ENCODE peak calls at places on chromosome 2, in ten cellular contexts. T is NCI-H1930; A is type B pancreatic cell; C is NCI-H1092; F is glutamatergic neuron; H is HuH-7; W is ecto neural progenitor cell; Q is heart right ventricle; B is activated CD4-positive, alpha-beta T cell treated with anti-CD3 and anti-CD28 coated beads, Interleukin-2, amount 50 U/mL, for 4 hours; D is aorta. K is an unnamed sample.

GRCh38 chr2:118374974-118375745 is 286.9 kb downstream of the INSIG2 start:
- DNase-seq in Q (no peak), W (no peak), H (no peak), C (no peak), B (no peak), D (no peak), A (no peak), F (no peak), T (no peak), K (no peak)

GRCh38 chr2:156329031-156329921 is 3.2 kb downstream of the NR4A2 start:
- DNase-seq in A (no peak), H (no peak), T (no peak), C (no peak), W (no peak), B (no peak), D (no peak), F (no peak), Q (no peak), K (no peak)

GRCh38 chr2:9243357-9243756 is 36.7 kb downstream of the ASAP2 start:
- DNase-seq in D (no peak), C (no peak), B (no peak), Q (no peak), F (no peak), H (no peak), W (no peak), A (no peak), T (no peak), K (no peak)

GRCh38 chr2:160241251-160242137 is 41.4 kb upstream of the ITGB6 start:
- DNase-seq in C (no peak), Q (peak), F (no peak), T (no peak), D (peak), B (no peak), H (no peak), A (no peak), W (no peak), K (no peak)

GRCh38 chr2:226953206-226953605 is 117.4 kb downstream of the RHBDD1 start:
- DNase-seq in H (no peak), F (no peak), Q (no peak), C (no peak), B (no peak), D (no peak), A (no peak), W (no peak), T (no peak), K (no peak)

GRCh38 chr2:29166237-29166630 is 51.0 kb downstream of the CLIP4 start:
- DNase-seq in H (no peak), W (no peak), Q (no peak), F (no peak), C (no peak), B (no peak), D (no peak), A (no peak), T (no peak), K (no peak)

GRCh38 chr2:239369631-239370161 is 31.1 kb downstream of the HDAC4 start:
- DNase-seq in F (no peak), A (no peak), D (peak), H (no peak), W (no peak), B (peak), T (no peak), Q (no peak), C (no peak), K (no peak)

GRCh38 chr2:139156730-139157129 is 376.5 kb upstream of the NXPH2 start:
- DNase-seq in T (no peak), Q (no peak), D (no peak), F (no peak), C (no peak), A (no peak), B (no peak), H (no peak), W (no peak), K (no peak)

GRCh38 chr2:81304154-81304830 is 999.7 kb upstream of the LRRTM1 start:
- DNase-seq in Q (no peak), F (no peak), H (no peak), W (peak), A (no peak), C (no peak), D (no peak), B (no peak), T (no peak), K (no peak)

GRCh38 chr2:235328991-235329390 is 164.9 kb upstream of the AGAP1 start:
- DNase-seq in T (no peak), A (no peak), W (no peak), H (no peak), F (no peak), B (no peak), C (no peak), Q (no peak), D (no peak), K (no peak)

GRCh38 chr2:173264603-173265366 is 89.9 kb upstream of the CDCA7 start:
- DNase-seq in F (no peak), A (no peak), H (no peak), Q (peak), W (no peak), D (no peak), B (no peak), T (no peak), C (no peak), K (no peak)

GRCh38 chr2:164943289-164943688 is 12.0 kb downstream of the SLC38A11 start:
- DNase-seq in C (no peak), W (no peak), A (no peak), D (no peak), H (no peak), B (no peak), F (no peak), T (no peak), Q (no peak), K (no peak)

GRCh38 chr2:218981390-218982311 is 3.3 kb downstream of the FEV start:
- DNase-seq in Q (no peak), T (no peak), H (no peak), W (no peak), D (no peak), F (peak), C (no peak), A (no peak), B (peak), K (no peak)

GRCh38 chr2:11128258-11128951 is 26.9 kb upstream of the SLC66A3 start:
- DNase-seq in F (no peak), C (no peak), W (no peak), H (no peak), T (no peak), A (no peak), D (peak), Q (peak), B (no peak), K (no peak)

GRCh38 chr2:100646039-100646438 is 83.2 kb downstream of the PDCL3 start:
- DNase-seq in D (no peak), T (no peak), F (peak), A (no peak), W (peak), C (no peak), H (no peak), Q (no peak), B (no peak), K (no peak)

GRCh38 chr2:180753809-180754761 is 226.3 kb upstream of the UBE2E3 start:
- DNase-seq in T (no peak), C (no peak), A (no peak), W (no peak), Q (no peak), H (no peak), D (no peak), B (no peak), F (no peak), K (no peak)

GRCh38 chr2:232506713-232507112 is 13.5 kb upstream of the PRSS56 start:
- DNase-seq in H (no peak), W (no peak), B (no peak), A (no peak), T (no peak), Q (no peak), D (no peak), C (no peak), F (no peak), K (no peak)

GRCh38 chr2:173109253-173110188 is 33.9 kb downstream of the MAP3K20 start:
- DNase-seq in D (no peak), F (no peak), T (no peak), C (no peak), A (no peak), W (no peak), B (no peak), H (no peak), Q (no peak), K (no peak)

GRCh38 chr2:240894006-240894405 is 1.9 kb downstream of the MAB21L4 start:
- DNase-seq in F (no peak), Q (no peak), T (no peak), A (no peak), B (no peak), D (no peak), H (no peak), W (no peak), C (no peak), K (no peak)

GRCh38 chr2:55965276-55965675 is 41.7 kb upstream of the EFEMP1 start:
- DNase-seq in W (no peak), T (no peak), Q (no peak), H (no peak), D (no peak), F (no peak), C (no peak), B (no peak), A (no peak), K (no peak)

GRCh38 chr2:140502951-140503630 is 1627.7 kb downstream of the LRP1B start:
- DNase-seq in T (no peak), B (no peak), F (no peak), C (no peak), D (no peak), W (no peak), A (no peak), H (no peak), Q (no peak), K (no peak)

GRCh38 chr2:181309576-181309975 is 147.6 kb upstream of the ITGA4 start:
- DNase-seq in F (no peak), D (no peak), W (no peak), A (no peak), H (no peak), T (no peak), C (no peak), B (no peak), Q (no peak), K (no peak)

GRCh38 chr2:108385411-108386071 is 7.8 kb downstream of the SULT1C4 start:
- DNase-seq in Q (no peak), D (no peak), F (no peak), H (peak), C (no peak), T (no peak), W (no peak), B (no peak), A (no peak), K (no peak)

GRCh38 chr2:183998797-183999190 is 599.5 kb upstream of the ZNF804A start:
- DNase-seq in B (no peak), F (no peak), D (no peak), A (no peak), T (no peak), H (no peak), C (no peak), W (no peak), Q (no peak), K (no peak)

GRCh38 chr2:86027913-86028762 is 77.5 kb downstream of the POLR1A start:
- DNase-seq in T (no peak), C (no peak), F (no peak), H (no peak), W (no peak), D (peak), A (no peak), Q (peak), B (no peak), K (no peak)

GRCh38 chr2:151817929-151818328 is 10.3 kb downstream of the ARL5A start:
- DNase-seq in T (no peak), C (no peak), W (no peak), H (no peak), A (no peak), D (no peak), F (no peak), B (no peak), Q (no peak), K (no peak)

GRCh38 chr2:133541797-133542196 is 26.5 kb downstream of the NCKAP5 start:
- DNase-seq in W (no peak), Q (no peak), B (no peak), D (no peak), T (no peak), H (no peak), C (no peak), F (no peak), A (no peak), K (no peak)

GRCh38 chr2:143686585-143687164 is 557.5 kb downstream of the ARHGAP15 start:
- DNase-seq in B (no peak), A (no peak), Q (no peak), T (no peak), C (no peak), F (no peak), H (peak), W (no peak), D (no peak), K (no peak)

GRCh38 chr2:158510887-158511286 is 54.1 kb downstream of the PKP4 start:
- DNase-seq in H (no peak), C (no peak), W (no peak), B (no peak), D (no peak), Q (no peak), A (no peak), F (no peak), T (no peak), K (no peak)

K was measured in NCI-H1436 treated with DMSO at 0.1 percent for 48 hours.